ENCODE peak calls at places on chromosome 17, in seven cellular contexts. M is HFFc6, H is lower leg skin, F is GM20000, Z is B cell, I is HCT116, W is spleen. U is an unnamed sample.

GRCh38 chr17:2181206-2181983 is 122.2 kb downstream of the SMG6 start:
- DNase-seq in W (no peak), H (no peak), Z (no peak), F (no peak), M (peak; percentile 92), I (no peak), U (no peak)

GRCh38 chr17:46072998-46073397 is 73.9 kb downstream of the STH start:
- DNase-seq in M (peak; percentile 66), I (no peak), F (no peak), H (no peak), Z (no peak), W (no peak), U (no peak)

GRCh38 chr17:80650751-80651173 is 106.1 kb downstream of the RPTOR start:
- DNase-seq in I (no peak), F (no peak), H (no peak), M (no peak), W (no peak), Z (no peak), U (no peak)

GRCh38 chr17:55496094-55496881 is 15.0 kb downstream of the SMIM36 start:
- DNase-seq in W (no peak), M (peak; percentile 4), Z (no peak), H (no peak), I (no peak), F (peak; percentile 28), U (no peak)

GRCh38 chr17:3915642-3916012 is 638 bp downstream of the P2RX1 start:
- DNase-seq in F (no peak), M (no peak), I (no peak), W (no peak), Z (no peak), H (no peak), U (no peak)

GRCh38 chr17:66507103-66507923 is 204.9 kb downstream of the PRKCA start:
- DNase-seq in M (peak; percentile 64), F (no peak), W (no peak), H (no peak), I (peak; percentile 33), Z (no peak), U (no peak)

GRCh38 chr17:50045154-50045553 is 10.8 kb upstream of the ITGA3 start:
- DNase-seq in W (peak; percentile 51), F (no peak), H (no peak), Z (peak; percentile 36), I (no peak), M (no peak), U (no peak)

GRCh38 chr17:39702901-39703893 is 3.3 kb downstream of the ERBB2 start:
- DNase-seq in F (peak; percentile 78), Z (no peak), I (no peak), H (no peak), M (no peak), W (no peak), U (peak; percentile 76)

GRCh38 chr17:42387221-42387657 is 1.0 kb downstream of the STAT3 start:
- DNase-seq in W (no peak), I (no peak), H (no peak), M (no peak), Z (no peak), F (no peak), U (no peak)

GRCh38 chr17:30361766-30362279 is 16.9 kb upstream of the CPD start:
- DNase-seq in H (no peak), Z (no peak), F (no peak), M (no peak), I (no peak), W (no peak), U (no peak)

GRCh38 chr17:65163990-65164495 is 26.9 kb downstream of the RGS9 start:
- DNase-seq in F (peak; percentile 53), M (peak; percentile 70), H (no peak), W (peak; percentile 53), I (peak; percentile 12), Z (peak; percentile 70), U (peak; percentile 65)

GRCh38 chr17:74437702-74438101 is 5.8 kb downstream of the GPRC5C start:
- DNase-seq in H (no peak), F (peak; percentile 56), I (peak; percentile 37), M (no peak), Z (no peak), W (no peak), U (no peak)

GRCh38 chr17:54347495-54347894 is 524.8 kb downstream of the KIF2B start:
- DNase-seq in H (no peak), F (no peak), W (no peak), I (no peak), M (no peak), Z (no peak), U (no peak)

GRCh38 chr17:56159764-56160394 is 6.6 kb downstream of the ANKFN1 start:
- DNase-seq in W (no peak), Z (no peak), M (no peak), I (no peak), H (no peak), F (no peak), U (no peak)

GRCh38 chr17:74354123-74354522 is 7.5 kb downstream of the BTBD17 start:
- DNase-seq in F (peak; percentile 89), H (no peak), M (no peak), Z (no peak), W (peak; percentile 88), I (peak; percentile 74), U (peak; percentile 84)

GRCh38 chr17:10631701-10632100 is 25.4 kb downstream of the MYH3 start:
- DNase-seq in F (no peak), W (peak; percentile 64), Z (no peak), I (no peak), M (no peak), H (no peak), U (no peak)

GRCh38 chr17:48624544-48625501 is 1.3 kb downstream of the HOXB9 start:
- DNase-seq in H (no peak), W (no peak), M (no peak), I (no peak), Z (no peak), F (no peak), U (no peak)

GRCh38 chr17:49741009-49741691 is 22.8 kb downstream of the FAM117A start:
- DNase-seq in I (no peak), Z (no peak), M (no peak), H (no peak), W (no peak), F (peak; percentile 49), U (peak; percentile 48)

GRCh38 chr17:77810536-77810935 is 148.0 kb upstream of the TNRC6C start:
- DNase-seq in I (no peak), H (peak; percentile 31), Z (no peak), M (peak; percentile 58), W (peak; percentile 6), F (no peak), U (no peak)

GRCh38 chr17:31427684-31428083 is 36.2 kb downstream of the RAB11FIP4 start:
- DNase-seq in W (peak; percentile 47), Z (no peak), M (no peak), I (no peak), H (no peak), F (no peak), U (no peak)

GRCh38 chr17:44385287-44386181 is 3.9 kb downstream of the ITGA2B start:
- DNase-seq in I (peak; percentile 61), M (peak; percentile 29), H (peak; percentile 52), Z (peak; percentile 71), F (peak; percentile 94), W (peak; percentile 88), U (peak; percentile 93)
- TF ChIP-seq CTCF in I (peak; percentile 10), M (peak; percentile 42), H (no peak), Z (peak; percentile 12), F (peak; percentile 21), W (no peak), U (peak; percentile 4)

DNA sequence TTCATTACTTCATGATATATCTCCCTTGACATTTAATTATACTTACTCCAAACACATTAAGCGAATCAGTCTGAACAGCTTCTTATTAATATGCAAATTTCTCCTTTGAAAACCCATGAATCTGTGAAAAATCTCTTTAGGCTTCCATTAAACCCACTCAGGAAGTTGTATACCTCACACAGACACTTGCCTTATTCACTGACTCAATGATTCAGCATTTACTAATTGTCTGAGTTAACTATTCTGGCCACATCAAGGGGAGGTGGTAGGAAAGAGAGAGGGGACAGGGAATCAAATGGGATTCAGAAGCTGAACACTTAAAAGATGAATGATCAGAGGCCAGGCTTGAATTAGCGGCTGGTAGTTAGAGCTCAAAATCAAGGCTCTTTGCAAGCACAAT is 70.0 kb downstream of the HS3ST3A1 start:
- DNase-seq in M (no peak), H (no peak), W (no peak), Z (no peak), F (no peak), I (no peak), U (no peak)
- TF ChIP-seq CTCF in M (no peak), H (no peak), W (no peak), Z (no peak), F (no peak), I (no peak), U (no peak)

DNA sequence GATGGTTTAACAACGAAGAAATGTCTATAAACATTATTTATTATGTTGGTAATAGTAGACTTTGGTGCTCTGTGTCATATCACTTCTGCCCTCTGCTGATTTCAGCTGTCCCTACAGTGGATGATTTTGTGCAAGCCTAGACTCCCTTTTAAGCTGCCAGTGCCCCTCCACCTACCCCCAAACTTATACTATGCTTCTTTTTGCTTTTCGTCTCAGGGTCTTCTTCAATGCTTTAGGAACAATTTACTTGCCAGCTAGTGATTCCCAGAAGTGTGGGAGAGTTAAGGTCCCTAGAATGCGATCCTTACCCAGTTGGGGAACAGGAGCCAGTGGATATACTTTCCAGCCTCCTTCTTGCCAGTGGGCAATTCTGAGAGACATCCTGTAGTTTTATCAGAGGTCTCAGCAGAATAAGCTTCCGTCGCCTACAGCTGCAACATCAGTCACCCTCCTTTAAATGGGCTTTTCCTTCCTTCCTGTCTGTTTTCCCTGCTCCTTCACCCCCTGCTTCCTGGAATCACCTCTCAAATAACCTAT is 4.1 kb downstream of the ICAM2 start:
- DNase-seq in M (no peak), W (no peak), I (no peak), H (no peak), Z (no peak), F (no peak), U (no peak)
- TF ChIP-seq CTCF in M (peak; percentile 48), W (no peak), I (peak; percentile 34), H (no peak), Z (peak; percentile 35), F (no peak), U (peak; percentile 33)

GRCh38 chr17:17947966-17948365 is 24.2 kb downstream of the TOM1L2 start:
- DNase-seq in H (no peak), F (no peak), W (no peak), Z (no peak), I (no peak), M (peak; percentile 25), U (no peak)

GRCh38 chr17:17951524-17951923 is 20.7 kb downstream of the TOM1L2 start:
- DNase-seq in F (no peak), Z (no peak), M (no peak), I (no peak), H (no peak), W (no peak), U (no peak)

GRCh38 chr17:17950347-17950746 is 21.9 kb downstream of the TOM1L2 start:
- DNase-seq in W (no peak), F (no peak), H (no peak), M (no peak), Z (no peak), I (no peak), U (no peak)

GRCh38 chr17:17952691-17953090 is 19.5 kb downstream of the TOM1L2 start:
- DNase-seq in W (no peak), F (no peak), M (no peak), H (no peak), I (no peak), Z (no peak), U (no peak)

DNA sequence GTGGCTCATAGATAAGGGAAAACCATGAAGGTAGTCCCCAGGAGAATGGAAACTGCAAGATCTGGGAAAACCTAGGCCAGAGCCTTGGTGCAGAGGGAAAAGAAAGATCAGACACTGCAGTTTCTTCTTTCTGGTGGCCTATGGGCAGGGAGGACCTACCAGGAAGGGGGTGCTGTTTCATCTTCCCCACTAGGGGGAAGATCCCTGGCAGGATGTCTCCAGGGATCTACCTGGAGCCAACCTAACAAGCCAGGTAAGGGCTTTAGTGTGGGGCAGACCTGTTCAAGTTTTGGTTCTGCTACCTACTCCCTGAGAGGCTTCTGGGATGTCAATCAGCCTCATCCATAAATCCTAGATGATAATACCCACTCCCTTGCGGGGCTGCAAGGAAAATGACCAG is 21.4 kb downstream of the TOM1L2 start:
- DNase-seq in W (no peak), M (no peak), F (no peak), Z (no peak), I (no peak), H (no peak), U (no peak)
- TF ChIP-seq CTCF in W (no peak), M (peak; percentile 53), F (no peak), Z (no peak), I (peak; percentile 51), H (no peak), U (no peak)